ENCODE peak calls at places on chromosomes 1 and 21, in four cellular contexts. One of them, this sample, is unnamed.

GRCh38 chr1:24009406-24009805 is 29.3 kb upstream of the SRSF10 start:
- DNase-seq in foreskin fibroblast: peak
- DNase-seq in kidney epithelial cell: peak
- DNase-seq in BJ: no peak
- DNase-seq in this sample: no peak

GRCh38 chr1:6614953-6615785 is 1.6 kb downstream of the PHF13 start:
- DNase-seq in foreskin fibroblast: peak
- DNase-seq in kidney epithelial cell: no peak
- DNase-seq in BJ: no peak
- DNase-seq in this sample: no peak

GRCh38 chr1:37006132-37006868 is 28.0 kb downstream of the GRIK3 start:
- DNase-seq in foreskin fibroblast: no peak
- DNase-seq in kidney epithelial cell: no peak
- DNase-seq in BJ: no peak
- DNase-seq in this sample: no peak

GRCh38 chr1:204390731-204391466 is 20.7 kb downstream of the PPP1R15B start:
- DNase-seq in foreskin fibroblast: peak
- DNase-seq in kidney epithelial cell: no peak
- DNase-seq in BJ: no peak
- DNase-seq in this sample: no peak

GRCh38 chr1:18093193-18093592 is 14.4 kb upstream of the IGSF21 start:
- DNase-seq in foreskin fibroblast: no peak
- DNase-seq in kidney epithelial cell: no peak
- DNase-seq in BJ: no peak
- DNase-seq in this sample: no peak

GRCh38 chr1:44848456-44849181 is 5.6 kb upstream of the PTCH2 start:
- DNase-seq in foreskin fibroblast: no peak
- DNase-seq in kidney epithelial cell: no peak
- DNase-seq in BJ: no peak
- DNase-seq in this sample: no peak

GRCh38 chr1:43763497-43763973 is 56.2 kb downstream of the ST3GAL3 start:
- DNase-seq in foreskin fibroblast: peak
- DNase-seq in kidney epithelial cell: peak
- DNase-seq in BJ: peak
- DNase-seq in this sample: peak

GRCh38 chr21:31545036-31545435 is 114.5 kb upstream of the SOD1 start:
- DNase-seq in foreskin fibroblast: no peak
- DNase-seq in kidney epithelial cell: no peak
- DNase-seq in BJ: no peak
- DNase-seq in this sample: no peak

GRCh38 chr1:76881726-76882125 is 14.4 kb downstream of the ST6GALNAC5 start:
- DNase-seq in foreskin fibroblast: peak
- DNase-seq in kidney epithelial cell: no peak
- DNase-seq in BJ: no peak
- DNase-seq in this sample: no peak

GRCh38 chr1:234998174-234998741 is 130.4 kb downstream of the TOMM20 start:
- DNase-seq in foreskin fibroblast: no peak
- DNase-seq in kidney epithelial cell: peak
- DNase-seq in BJ: no peak
- DNase-seq in this sample: no peak

GRCh38 chr1:9128520-9129371 is at the start of gene GPR157:
- DNase-seq in foreskin fibroblast: peak
- DNase-seq in kidney epithelial cell: no peak
- DNase-seq in BJ: no peak
- DNase-seq in this sample: no peak

GRCh38 chr1:25037174-25038074 is 107.3 kb upstream of the RUNX3 start:
- DNase-seq in foreskin fibroblast: peak
- DNase-seq in kidney epithelial cell: no peak
- DNase-seq in BJ: no peak
- DNase-seq in this sample: no peak

GRCh38 chr21:31135536-31136184 is 97.4 kb upstream of the KRTAP19-8 start:
- DNase-seq in foreskin fibroblast: no peak
- DNase-seq in kidney epithelial cell: no peak
- DNase-seq in BJ: no peak
- DNase-seq in this sample: no peak

GRCh38 chr21:42785666-42786427 is 93.5 kb downstream of the WDR4 start:
- DNase-seq in foreskin fibroblast: no peak
- DNase-seq in kidney epithelial cell: no peak
- DNase-seq in BJ: no peak
- DNase-seq in this sample: no peak

GRCh38 chr1:241442686-241443085 is 76.9 kb downstream of the FH start:
- DNase-seq in foreskin fibroblast: no peak
- DNase-seq in kidney epithelial cell: no peak
- DNase-seq in BJ: no peak
- DNase-seq in this sample: no peak

GRCh38 chr1:91799159-91799558 is 86.8 kb downstream of the TGFBR3 start:
- DNase-seq in foreskin fibroblast: no peak
- DNase-seq in kidney epithelial cell: no peak
- DNase-seq in BJ: no peak
- DNase-seq in this sample: no peak

GRCh38 chr21:39348040-39348354 is 891 bp downstream of the HMGN1 start:
- DNase-seq in foreskin fibroblast: no peak
- DNase-seq in kidney epithelial cell: no peak
- DNase-seq in BJ: no peak
- DNase-seq in this sample: no peak

GRCh38 chr1:234899041-234899787 is 229.4 kb downstream of the TOMM20 start:
- DNase-seq in foreskin fibroblast: peak
- DNase-seq in kidney epithelial cell: no peak
- DNase-seq in BJ: no peak
- DNase-seq in this sample: no peak

GRCh38 chr1:41514381-41514780 is 29.9 kb upstream of the EDN2 start:
- DNase-seq in foreskin fibroblast: no peak
- DNase-seq in kidney epithelial cell: no peak
- DNase-seq in BJ: no peak
- DNase-seq in this sample: no peak

GRCh38 chr1:10632691-10633090 is 157.9 kb downstream of the PEX14 start:
- DNase-seq in foreskin fibroblast: no peak
- DNase-seq in kidney epithelial cell: no peak
- DNase-seq in BJ: no peak
- DNase-seq in this sample: no peak

GRCh38 chr21:26093094-26093493 is 77.5 kb downstream of the APP start:
- DNase-seq in foreskin fibroblast: peak
- DNase-seq in kidney epithelial cell: no peak
- DNase-seq in BJ: no peak
- DNase-seq in this sample: no peak

GRCh38 chr1:154236855-154237254 is 16.1 kb downstream of the UBAP2L start:
- DNase-seq in foreskin fibroblast: no peak
- DNase-seq in kidney epithelial cell: no peak
- DNase-seq in BJ: no peak
- DNase-seq in this sample: no peak

GRCh38 chr1:45499415-45499769 is 481 bp downstream of the CCDC163 start:
- DNase-seq in foreskin fibroblast: no peak
- DNase-seq in kidney epithelial cell: no peak
- DNase-seq in BJ: no peak
- DNase-seq in this sample: no peak

GRCh38 chr21:42666023-42666747 is 12.8 kb downstream of the PDE9A start:
- DNase-seq in foreskin fibroblast: no peak
- DNase-seq in kidney epithelial cell: no peak
- DNase-seq in BJ: no peak
- DNase-seq in this sample: no peak

GRCh38 chr1:92752719-92753118 is 32.2 kb downstream of the EVI5 start:
- DNase-seq in foreskin fibroblast: peak
- DNase-seq in kidney epithelial cell: no peak
- DNase-seq in BJ: peak
- DNase-seq in this sample: no peak

GRCh38 chr1:247338723-247339270 is 7.1 kb upstream of the ZNF496 start:
- DNase-seq in foreskin fibroblast: peak
- DNase-seq in kidney epithelial cell: no peak
- DNase-seq in BJ: peak
- DNase-seq in this sample: no peak

GRCh38 chr1:91948501-91949355 is 473 bp upstream of the BRDT start:
- DNase-seq in foreskin fibroblast: no peak
- DNase-seq in kidney epithelial cell: no peak
- DNase-seq in BJ: no peak
- DNase-seq in this sample: no peak

GRCh38 chr1:91138959-91139358 is 117.1 kb upstream of the ZNF644 start:
- DNase-seq in foreskin fibroblast: no peak
- DNase-seq in kidney epithelial cell: no peak
- DNase-seq in BJ: no peak
- DNase-seq in this sample: no peak

GRCh38 chr21:17387030-17387617 is 125.7 kb upstream of the CXADR start:
- DNase-seq in foreskin fibroblast: peak
- DNase-seq in kidney epithelial cell: no peak
- DNase-seq in BJ: no peak
- DNase-seq in this sample: peak

GRCh38 chr1:6243993-6244392 is at the start of gene HES3:
- DNase-seq in foreskin fibroblast: no peak
- DNase-seq in kidney epithelial cell: no peak
- DNase-seq in BJ: no peak
- DNase-seq in this sample: no peak

GRCh38 chr1:220877348-220878095 is 1.7 kb upstream of the HLX start:
- DNase-seq in foreskin fibroblast: no peak
- DNase-seq in kidney epithelial cell: no peak
- DNase-seq in BJ: no peak
- DNase-seq in this sample: no peak

GRCh38 chr1:114330451-114330983 is 176.8 kb upstream of the SYT6 start:
- DNase-seq in foreskin fibroblast: no peak
- DNase-seq in kidney epithelial cell: no peak
- DNase-seq in BJ: no peak
- DNase-seq in this sample: no peak

GRCh38 chr1:43779805-43780403 is 72.6 kb downstream of the ST3GAL3 start:
- DNase-seq in foreskin fibroblast: no peak
- DNase-seq in kidney epithelial cell: no peak
- DNase-seq in BJ: no peak
- DNase-seq in this sample: no peak

GRCh38 chr1:151134991-151135390 is 11.4 kb downstream of the SEMA6C start:
- DNase-seq in foreskin fibroblast: no peak
- DNase-seq in kidney epithelial cell: no peak
- DNase-seq in BJ: no peak
- DNase-seq in this sample: no peak

GRCh38 chr1:111754964-111755320 is 759 bp upstream of the DDX20 start:
- DNase-seq in foreskin fibroblast: peak
- DNase-seq in kidney epithelial cell: no peak
- DNase-seq in BJ: no peak
- DNase-seq in this sample: no peak

DNA sequence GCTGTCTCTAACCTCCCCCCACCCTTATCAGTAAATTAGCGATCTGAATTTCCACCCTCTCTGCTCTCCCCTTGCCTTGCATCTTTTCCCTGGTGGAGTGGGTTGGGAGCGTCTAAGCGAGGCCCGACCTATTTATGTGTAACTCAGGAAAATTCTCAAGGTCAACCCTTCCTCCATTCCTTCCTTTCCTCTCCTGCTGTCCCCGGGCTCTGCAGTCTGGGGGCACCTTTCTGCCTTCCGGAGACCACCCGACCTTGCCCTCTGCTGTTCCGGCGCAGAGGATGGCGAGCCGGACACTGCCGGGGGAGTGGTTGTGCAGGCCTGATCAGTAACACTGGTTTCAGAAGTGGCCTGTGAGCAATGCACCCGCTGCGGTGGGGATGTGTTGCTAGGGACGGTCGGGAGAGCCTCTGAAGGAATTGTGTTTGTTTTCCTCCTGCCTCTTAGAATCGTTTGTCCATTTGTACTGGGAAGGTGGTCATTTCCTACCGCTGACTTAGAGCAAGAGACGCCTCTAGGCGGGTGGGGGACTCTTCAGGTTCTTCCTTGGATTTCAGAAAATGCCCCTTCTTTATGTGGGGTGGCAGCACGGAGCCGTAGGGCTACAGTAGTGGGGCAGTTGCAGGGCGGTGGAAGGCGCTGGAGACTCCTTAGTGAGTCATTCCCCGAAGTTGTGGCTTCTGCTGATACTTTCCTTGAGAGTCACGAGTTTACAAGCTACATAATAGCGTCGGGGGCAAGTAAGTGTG is 543 bp downstream of the MGST3 start:
- DNase-seq in foreskin fibroblast: peak
- DNase-seq in kidney epithelial cell: peak
- DNase-seq in BJ: peak
- DNase-seq in this sample: peak
- TF ChIP-seq CTCF in foreskin fibroblast: no peak
- TF ChIP-seq CTCF in kidney epithelial cell: peak
- TF ChIP-seq CTCF in BJ: peak
- TF ChIP-seq CTCF in this sample: peak

DNA sequence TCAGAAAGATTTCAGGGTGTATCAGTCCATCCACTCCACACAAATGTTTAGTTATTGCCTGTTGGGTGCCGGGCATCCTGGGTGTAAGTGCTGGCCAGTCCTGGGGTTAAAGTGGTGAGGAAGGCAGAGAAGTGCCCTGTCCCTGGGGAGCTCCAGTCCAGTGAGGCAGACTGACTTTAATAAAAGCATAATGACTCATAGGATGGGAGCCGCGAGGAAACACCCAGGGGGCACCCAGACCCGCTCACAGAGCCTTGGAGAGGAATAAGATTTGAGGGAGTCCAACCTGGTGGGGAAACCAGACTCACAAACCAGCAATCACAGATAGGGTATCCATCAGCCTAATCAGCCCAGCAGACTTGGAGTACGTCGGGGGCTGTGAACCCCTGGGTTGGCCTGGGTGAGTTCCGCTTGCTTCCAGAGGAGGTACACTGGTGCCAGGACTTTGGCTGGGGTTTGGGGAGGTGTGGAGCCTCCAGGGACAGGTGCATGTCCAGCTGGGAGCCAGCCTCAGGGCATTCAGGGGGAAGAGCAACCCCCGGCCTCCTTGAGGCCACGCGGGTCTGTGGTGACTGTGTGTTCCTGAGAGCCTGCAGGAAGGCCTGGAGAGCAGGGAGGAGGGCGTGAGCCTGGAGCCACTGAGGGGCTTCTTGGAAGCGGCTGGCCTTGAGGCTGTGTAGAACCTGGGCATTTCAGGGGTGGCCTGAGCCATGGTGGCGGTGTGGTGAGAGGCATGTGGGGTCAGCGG is 3.7 kb downstream of the PEAR1 start:
- DNase-seq in foreskin fibroblast: peak
- DNase-seq in kidney epithelial cell: peak
- DNase-seq in BJ: no peak
- DNase-seq in this sample: peak
- H3K4me3 ChIP-seq in foreskin fibroblast: no peak
- H3K4me3 ChIP-seq in kidney epithelial cell: no peak
- H3K4me3 ChIP-seq in BJ: no peak
- H3K4me3 ChIP-seq in this sample: no peak

DNA sequence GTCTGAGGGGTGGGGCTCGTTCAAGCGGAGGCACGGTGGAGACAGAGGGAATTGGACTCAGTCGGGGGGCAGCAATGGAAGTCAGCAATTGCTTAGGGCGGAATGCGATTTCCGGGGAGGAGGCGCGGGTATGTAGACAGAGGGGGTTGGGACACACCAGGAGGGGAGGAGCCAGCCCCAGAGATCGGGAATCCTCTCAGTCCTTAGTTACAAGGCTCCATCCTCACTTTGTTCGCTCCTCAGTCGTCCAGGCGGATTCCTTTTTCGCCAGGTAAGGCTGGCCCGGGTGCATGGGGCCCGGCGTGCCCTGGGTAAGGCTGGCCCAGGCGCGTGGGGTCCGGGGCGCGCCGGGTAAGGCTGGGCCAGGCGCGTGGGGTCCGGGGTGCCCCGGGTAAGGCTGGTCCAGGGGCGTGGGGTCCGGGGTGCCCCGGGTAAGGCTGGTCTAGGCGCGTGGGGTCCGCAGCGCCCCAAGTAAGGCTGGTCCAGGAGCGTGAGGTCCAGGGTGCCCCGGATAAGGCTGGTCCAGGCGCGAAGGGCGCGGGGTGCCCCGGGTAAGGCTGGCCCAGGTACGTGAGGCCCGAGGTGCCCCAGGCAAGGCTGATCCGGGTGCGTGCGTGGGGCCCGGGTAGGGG is at the start of gene L1TD1:
- DNase-seq in foreskin fibroblast: no peak
- DNase-seq in kidney epithelial cell: no peak
- DNase-seq in BJ: no peak
- DNase-seq in this sample: no peak
- TF ChIP-seq CTCF in foreskin fibroblast: no peak
- TF ChIP-seq CTCF in kidney epithelial cell: no peak
- TF ChIP-seq CTCF in BJ: no peak
- TF ChIP-seq CTCF in this sample: no peak

GRCh38 chr1:185314416-185314815 is 2.6 kb downstream of the IVNS1ABP start:
- DNase-seq in foreskin fibroblast: peak
- DNase-seq in kidney epithelial cell: no peak
- DNase-seq in BJ: no peak
- DNase-seq in this sample: no peak
- H3K4me3 ChIP-seq in foreskin fibroblast: peak
- H3K4me3 ChIP-seq in kidney epithelial cell: peak
- H3K4me3 ChIP-seq in BJ: no peak
- H3K4me3 ChIP-seq in this sample: peak